ENCODE peak calls at places on chromosomes 2 and 18, in ten cellular contexts. I is PC-3; E is transverse colon; H is fibroblast of pulmonary artery; M is RWPE2; N is nephron progenitor cell; Z is fibroblast of the aortic adventitia; P is spleen; D is endothelial cell; T is CD8-positive, alpha-beta T cell. B is an unnamed sample.

GRCh38 chr2:231926180-231926741 is at the start of gene NPPC:
- DNase-seq in I (peak; percentile 19), E (no peak), H (peak; percentile 48), M (peak; percentile 61), N (peak; percentile 85), Z (peak; percentile 32), P (peak; percentile 76), D (peak; percentile 74), T (peak; percentile 29), B (peak; percentile 40)

GRCh38 chr2:43445248-43445647 is 150.6 kb downstream of the THADA start:
- DNase-seq in I (no peak), E (no peak), H (no peak), M (no peak), N (no peak), Z (peak; percentile 63), P (no peak), D (peak; percentile 9), T (no peak), B (no peak)

GRCh38 chr2:111169268-111169667 is 48.6 kb downstream of the BCL2L11 start:
- DNase-seq in I (no peak), E (no peak), H (no peak), M (no peak), N (no peak), Z (no peak), P (no peak), D (no peak), T (no peak), B (no peak)

GRCh38 chr18:27713037-27713726 is 463.7 kb downstream of the CDH2 start:
- DNase-seq in I (no peak), E (no peak), H (peak; percentile 28), M (no peak), N (no peak), Z (peak; percentile 28), P (no peak), D (no peak), T (no peak), B (no peak)

GRCh38 chr2:226792155-226792871 is 7.3 kb downstream of the IRS1 start:
- DNase-seq in I (peak; percentile 23), E (no peak), H (peak; percentile 19), M (no peak), N (no peak), Z (peak; percentile 32), P (no peak), D (no peak), T (no peak), B (peak; percentile 42)

GRCh38 chr2:222479855-222480254 is 55.5 kb downstream of the SGPP2 start:
- DNase-seq in I (no peak), E (no peak), H (no peak), M (no peak), N (no peak), Z (no peak), P (no peak), D (no peak), T (no peak), B (no peak)

GRCh38 chr2:24315669-24316068 is 44.7 kb downstream of the ITSN2 start:
- DNase-seq in I (no peak), E (no peak), H (no peak), M (no peak), N (no peak), Z (no peak), P (no peak), D (no peak), T (no peak), B (no peak)

GRCh38 chr18:21505231-21505630 is 95.3 kb downstream of the ESCO1 start:
- DNase-seq in I (no peak), E (no peak), H (no peak), M (no peak), N (no peak), Z (no peak), P (no peak), D (no peak), T (no peak), B (no peak)

GRCh38 chr2:204725693-204726092 is 180.4 kb downstream of the PARD3B start:
- DNase-seq in I (no peak), E (no peak), H (no peak), M (no peak), N (no peak), Z (no peak), P (no peak), D (no peak), T (no peak), B (no peak)

GRCh38 chr2:127661949-127662510 is 13.3 kb downstream of the LIMS2 start:
- DNase-seq in I (no peak), E (peak; percentile 10), H (no peak), M (peak; percentile 22), N (peak; percentile 3), Z (peak; percentile 69), P (peak; percentile 74), D (no peak), T (no peak), B (no peak)
- TF ChIP-seq CTCF in I (no peak), E (no peak), H (no peak), M (no peak), N (no peak), Z (peak; percentile 19), P (no peak), D (no peak), T (no peak), B (no peak)

GRCh38 chr2:17574406-17575073 is 34.0 kb downstream of the VSNL1 start:
- DNase-seq in I (no peak), E (no peak), H (no peak), M (no peak), N (no peak), Z (no peak), P (no peak), D (no peak), T (no peak), B (no peak)

GRCh38 chr2:17573806-17574175 is 33.3 kb downstream of the VSNL1 start:
- DNase-seq in I (no peak), E (no peak), H (no peak), M (no peak), N (no peak), Z (peak; percentile 37), P (no peak), D (no peak), T (no peak), B (no peak)

GRCh38 chr2:17576802-17577201 is 36.3 kb downstream of the VSNL1 start:
- DNase-seq in I (peak; percentile 50), E (no peak), H (no peak), M (no peak), N (no peak), Z (no peak), P (no peak), D (no peak), T (no peak), B (no peak)

GRCh38 chr2:17571681-17572080 is 31.2 kb downstream of the VSNL1 start:
- DNase-seq in I (peak; percentile 48), E (no peak), H (no peak), M (no peak), N (no peak), Z (no peak), P (no peak), D (no peak), T (no peak), B (no peak)

DNA sequence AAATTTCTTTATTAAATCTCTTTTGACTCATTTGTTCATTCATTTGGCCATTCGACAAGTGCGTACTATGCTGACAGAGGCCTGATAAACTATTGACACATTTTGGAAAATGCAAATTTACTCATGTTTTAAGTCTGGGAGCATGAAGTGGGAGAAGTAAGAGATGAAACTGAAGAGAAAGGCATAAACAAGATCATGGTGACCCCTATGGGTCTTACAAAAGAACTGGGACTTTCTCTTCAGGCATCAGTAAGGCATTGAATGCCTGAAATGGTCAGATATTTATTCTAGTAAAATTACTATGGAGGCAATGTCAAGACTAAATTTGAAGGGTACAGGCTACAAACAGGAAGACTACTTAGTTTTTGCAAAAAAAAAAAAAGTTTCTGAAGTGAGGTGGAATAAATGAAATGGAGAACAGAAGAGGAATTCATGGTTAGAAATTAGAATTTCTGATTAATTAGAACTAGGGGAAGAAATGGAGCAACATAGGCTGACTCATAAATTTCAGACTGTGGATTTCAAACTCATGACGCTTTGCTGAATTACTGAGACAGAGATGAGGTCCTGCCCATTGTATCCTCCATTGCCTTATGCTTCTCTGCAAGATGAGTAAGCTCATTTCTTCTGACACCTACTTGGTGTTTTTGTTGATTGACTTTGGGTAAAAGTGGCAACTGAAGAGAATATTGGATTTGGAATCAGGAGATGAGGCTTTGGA is 32.7 kb downstream of the VSNL1 start:
- DNase-seq in I (no peak), E (no peak), H (no peak), M (no peak), N (no peak), Z (peak; percentile 44), P (no peak), D (no peak), T (no peak), B (peak; percentile 51)
- TF ChIP-seq CTCF in I (peak; percentile 31), E (no peak), H (peak; percentile 12), M (peak; percentile 32), N (peak; percentile 19), Z (peak; percentile 20), P (no peak), D (no peak), T (no peak), B (no peak)

GRCh38 chr2:13002536-13002935 is 285.8 kb downstream of the TRIB2 start:
- DNase-seq in I (no peak), E (no peak), H (no peak), M (no peak), N (no peak), Z (no peak), P (no peak), D (no peak), T (no peak), B (no peak)
- TF ChIP-seq CTCF in I (no peak), E (no peak), H (no peak), M (no peak), N (no peak), Z (no peak), P (no peak), D (no peak), T (no peak), B (no peak)

GRCh38 chr2:109377976-109378375 is 235.8 kb downstream of the SEPTIN10 start:
- DNase-seq in I (no peak), E (no peak), H (no peak), M (peak; percentile 19), N (no peak), Z (no peak), P (peak; percentile 47), D (peak; percentile 2), T (no peak), B (no peak)

GRCh38 chr2:109380502-109381326 is 233.1 kb downstream of the SEPTIN10 start:
- DNase-seq in I (peak; percentile 41), E (peak; percentile 3), H (no peak), M (peak; percentile 29), N (no peak), Z (no peak), P (peak; percentile 62), D (peak; percentile 1), T (no peak), B (peak; percentile 17)

GRCh38 chr2:109381327-109381820 is 232.4 kb downstream of the SEPTIN10 start:
- DNase-seq in I (no peak), E (no peak), H (no peak), M (peak; percentile 17), N (no peak), Z (no peak), P (peak; percentile 27), D (no peak), T (no peak), B (no peak)

GRCh38 chr2:109378682-109379081 is 235.1 kb downstream of the SEPTIN10 start:
- DNase-seq in I (no peak), E (no peak), H (no peak), M (peak; percentile 4), N (no peak), Z (no peak), P (peak; percentile 19), D (no peak), T (no peak), B (no peak)

DNA sequence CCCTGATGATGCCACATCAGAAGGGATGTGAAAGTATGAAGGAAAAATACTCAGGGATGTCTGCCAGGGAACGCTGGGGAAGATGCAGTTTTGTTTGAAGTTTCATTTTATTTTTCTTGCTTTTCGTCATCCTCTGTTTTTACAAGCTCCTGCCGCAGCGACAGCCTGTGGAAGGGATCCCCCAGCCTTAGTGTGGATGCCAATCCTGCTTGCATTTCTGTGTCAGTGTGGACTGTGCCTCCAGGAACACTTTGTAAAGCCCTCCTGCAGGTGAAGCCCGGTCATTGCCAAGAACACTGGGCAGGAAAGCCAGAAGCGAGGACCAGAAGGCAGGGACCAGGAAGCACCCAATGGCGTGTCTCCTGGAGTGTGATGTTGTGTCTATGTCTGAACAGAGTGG is 234.3 kb downstream of the SEPTIN10 start:
- DNase-seq in I (no peak), E (no peak), H (no peak), M (peak; percentile 15), N (no peak), Z (no peak), P (peak; percentile 48), D (no peak), T (no peak), B (no peak)
- TF ChIP-seq CTCF in I (no peak), E (no peak), H (no peak), M (no peak), N (no peak), Z (no peak), P (no peak), D (no peak), T (no peak), B (no peak)

B was measured in MCF 10A.